ENCODE peak calls at places on chromosomes 11 and 22, in five cellular contexts. One of them, this sample, is unnamed.

GRCh38 chr11:115112779-115113178 is 391.4 kb downstream of the CADM1 start:
- DNase-seq in nucleus accumbens: no peak
- DNase-seq in A549: no peak
- DNase-seq in SHP77: no peak
- DNase-seq in stimulated activated CD8-positive, alpha-beta memory T cell treated with anti-CD3 and anti-CD28 coated beads, Interleukin-7, amount 100 ng/mL, for 1 hour: no peak
- DNase-seq in this sample: no peak

GRCh38 chr11:75280227-75280671 is 39.7 kb downstream of the TPBGL start:
- DNase-seq in nucleus accumbens: peak; percentile 44
- DNase-seq in stimulated activated CD8-positive, alpha-beta memory T cell treated with anti-CD3 and anti-CD28 coated beads, Interleukin-7, amount 100 ng/mL, for 1 hour: peak; percentile 57
- DNase-seq in A549: peak; percentile 79
- DNase-seq in SHP77: peak; percentile 80
- DNase-seq in this sample: peak; percentile 84

GRCh38 chr11:1157645-1158591 is at the start of gene MUC5AC:
- DNase-seq in stimulated activated CD8-positive, alpha-beta memory T cell treated with anti-CD3 and anti-CD28 coated beads, Interleukin-7, amount 100 ng/mL, for 1 hour: no peak
- DNase-seq in SHP77: peak; percentile 7
- DNase-seq in nucleus accumbens: no peak
- DNase-seq in A549: peak; percentile 51
- DNase-seq in this sample: no peak

GRCh38 chr22:30234786-30235470 is 11.6 kb downstream of the LIF start:
- DNase-seq in SHP77: no peak
- DNase-seq in nucleus accumbens: no peak
- DNase-seq in stimulated activated CD8-positive, alpha-beta memory T cell treated with anti-CD3 and anti-CD28 coated beads, Interleukin-7, amount 100 ng/mL, for 1 hour: no peak
- DNase-seq in A549: no peak
- DNase-seq in this sample: no peak

GRCh38 chr11:111913997-111914396 is 1.5 kb downstream of the HSPB2 start:
- DNase-seq in A549: no peak
- DNase-seq in nucleus accumbens: peak; percentile 27
- DNase-seq in stimulated activated CD8-positive, alpha-beta memory T cell treated with anti-CD3 and anti-CD28 coated beads, Interleukin-7, amount 100 ng/mL, for 1 hour: no peak
- DNase-seq in SHP77: no peak
- DNase-seq in this sample: peak; percentile 37

GRCh38 chr22:20316217-20316843 is 3.5 kb downstream of the DGCR6L start:
- DNase-seq in stimulated activated CD8-positive, alpha-beta memory T cell treated with anti-CD3 and anti-CD28 coated beads, Interleukin-7, amount 100 ng/mL, for 1 hour: no peak
- DNase-seq in A549: no peak
- DNase-seq in nucleus accumbens: no peak
- DNase-seq in SHP77: no peak
- DNase-seq in this sample: no peak

GRCh38 chr22:49657275-49657973 is 170.2 kb downstream of the BRD1 start:
- DNase-seq in stimulated activated CD8-positive, alpha-beta memory T cell treated with anti-CD3 and anti-CD28 coated beads, Interleukin-7, amount 100 ng/mL, for 1 hour: peak; percentile 46
- DNase-seq in A549: no peak
- DNase-seq in SHP77: peak; percentile 97
- DNase-seq in nucleus accumbens: no peak
- DNase-seq in this sample: no peak

GRCh38 chr22:46967445-46968358 is 205.3 kb downstream of the TBC1D22A start:
- DNase-seq in stimulated activated CD8-positive, alpha-beta memory T cell treated with anti-CD3 and anti-CD28 coated beads, Interleukin-7, amount 100 ng/mL, for 1 hour: no peak
- DNase-seq in nucleus accumbens: no peak
- DNase-seq in A549: no peak
- DNase-seq in SHP77: no peak
- DNase-seq in this sample: no peak

GRCh38 chr11:63682045-63682915 is 980 bp downstream of the RTN3 start:
- DNase-seq in SHP77: no peak
- DNase-seq in A549: peak; percentile 11
- DNase-seq in nucleus accumbens: peak; percentile 39
- DNase-seq in stimulated activated CD8-positive, alpha-beta memory T cell treated with anti-CD3 and anti-CD28 coated beads, Interleukin-7, amount 100 ng/mL, for 1 hour: no peak
- DNase-seq in this sample: no peak

GRCh38 chr22:47282366-47282765 is 519.9 kb downstream of the TBC1D22A start:
- DNase-seq in A549: no peak
- DNase-seq in stimulated activated CD8-positive, alpha-beta memory T cell treated with anti-CD3 and anti-CD28 coated beads, Interleukin-7, amount 100 ng/mL, for 1 hour: no peak
- DNase-seq in nucleus accumbens: no peak
- DNase-seq in SHP77: no peak
- DNase-seq in this sample: no peak

GRCh38 chr22:38097557-38098409 is 12.7 kb downstream of the BAIAP2L2 start:
- DNase-seq in stimulated activated CD8-positive, alpha-beta memory T cell treated with anti-CD3 and anti-CD28 coated beads, Interleukin-7, amount 100 ng/mL, for 1 hour: no peak
- DNase-seq in nucleus accumbens: no peak
- DNase-seq in SHP77: no peak
- DNase-seq in A549: no peak
- DNase-seq in this sample: no peak

GRCh38 chr22:20205964-20206708 is 55.3 kb upstream of the CCDC188 start:
- DNase-seq in nucleus accumbens: no peak
- DNase-seq in SHP77: peak; percentile 41
- DNase-seq in A549: peak; percentile 75
- DNase-seq in stimulated activated CD8-positive, alpha-beta memory T cell treated with anti-CD3 and anti-CD28 coated beads, Interleukin-7, amount 100 ng/mL, for 1 hour: peak; percentile 33
- DNase-seq in this sample: no peak

GRCh38 chr11:14190992-14191773 is 167.8 kb downstream of the RRAS2 start:
- DNase-seq in SHP77: no peak
- DNase-seq in stimulated activated CD8-positive, alpha-beta memory T cell treated with anti-CD3 and anti-CD28 coated beads, Interleukin-7, amount 100 ng/mL, for 1 hour: no peak
- DNase-seq in A549: no peak
- DNase-seq in nucleus accumbens: no peak
- DNase-seq in this sample: no peak

GRCh38 chr11:125082611-125083311 is 19.7 kb downstream of the SLC37A2 start:
- DNase-seq in SHP77: no peak
- DNase-seq in nucleus accumbens: no peak
- DNase-seq in stimulated activated CD8-positive, alpha-beta memory T cell treated with anti-CD3 and anti-CD28 coated beads, Interleukin-7, amount 100 ng/mL, for 1 hour: no peak
- DNase-seq in A549: no peak
- DNase-seq in this sample: no peak

GRCh38 chr11:27347949-27348879 is 14.8 kb downstream of the CCDC34 start:
- DNase-seq in A549: peak; percentile 61
- DNase-seq in stimulated activated CD8-positive, alpha-beta memory T cell treated with anti-CD3 and anti-CD28 coated beads, Interleukin-7, amount 100 ng/mL, for 1 hour: no peak
- DNase-seq in SHP77: peak; percentile 33
- DNase-seq in nucleus accumbens: no peak
- DNase-seq in this sample: no peak

GRCh38 chr11:55652560-55652959 is 4.4 kb downstream of the OR4S2 start:
- DNase-seq in SHP77: no peak
- DNase-seq in stimulated activated CD8-positive, alpha-beta memory T cell treated with anti-CD3 and anti-CD28 coated beads, Interleukin-7, amount 100 ng/mL, for 1 hour: no peak
- DNase-seq in A549: no peak
- DNase-seq in nucleus accumbens: no peak
- DNase-seq in this sample: no peak

GRCh38 chr11:12460441-12460840 is 83.1 kb downstream of the PARVA start:
- DNase-seq in nucleus accumbens: no peak
- DNase-seq in A549: no peak
- DNase-seq in stimulated activated CD8-positive, alpha-beta memory T cell treated with anti-CD3 and anti-CD28 coated beads, Interleukin-7, amount 100 ng/mL, for 1 hour: no peak
- DNase-seq in SHP77: no peak
- DNase-seq in this sample: no peak

GRCh38 chr11:19935507-19935906 is 222.9 kb downstream of the NAV2 start:
- DNase-seq in A549: peak; percentile 31
- DNase-seq in SHP77: no peak
- DNase-seq in nucleus accumbens: no peak
- DNase-seq in stimulated activated CD8-positive, alpha-beta memory T cell treated with anti-CD3 and anti-CD28 coated beads, Interleukin-7, amount 100 ng/mL, for 1 hour: no peak
- DNase-seq in this sample: no peak

GRCh38 chr11:71548716-71549151 is 514 bp downstream of the KRTAP5-9 start:
- DNase-seq in SHP77: no peak
- DNase-seq in nucleus accumbens: no peak
- DNase-seq in stimulated activated CD8-positive, alpha-beta memory T cell treated with anti-CD3 and anti-CD28 coated beads, Interleukin-7, amount 100 ng/mL, for 1 hour: no peak
- DNase-seq in A549: no peak
- DNase-seq in this sample: no peak

GRCh38 chr22:48945621-48946458 is 881.8 kb downstream of the BRD1 start:
- DNase-seq in SHP77: no peak
- DNase-seq in nucleus accumbens: no peak
- DNase-seq in A549: no peak
- DNase-seq in stimulated activated CD8-positive, alpha-beta memory T cell treated with anti-CD3 and anti-CD28 coated beads, Interleukin-7, amount 100 ng/mL, for 1 hour: no peak
- DNase-seq in this sample: no peak

GRCh38 chr22:30742291-30743256 is 47.9 kb downstream of the OSBP2 start:
- DNase-seq in A549: no peak
- DNase-seq in SHP77: no peak
- DNase-seq in nucleus accumbens: no peak
- DNase-seq in stimulated activated CD8-positive, alpha-beta memory T cell treated with anti-CD3 and anti-CD28 coated beads, Interleukin-7, amount 100 ng/mL, for 1 hour: no peak
- DNase-seq in this sample: no peak

GRCh38 chr11:112364962-112365481 is 104.4 kb upstream of the PLET1 start:
- DNase-seq in nucleus accumbens: no peak
- DNase-seq in SHP77: peak; percentile 18
- DNase-seq in stimulated activated CD8-positive, alpha-beta memory T cell treated with anti-CD3 and anti-CD28 coated beads, Interleukin-7, amount 100 ng/mL, for 1 hour: no peak
- DNase-seq in A549: peak; percentile 51
- DNase-seq in this sample: no peak

GRCh38 chr11:2524446-2525165 is 79.8 kb downstream of the KCNQ1 start:
- DNase-seq in A549: no peak
- DNase-seq in stimulated activated CD8-positive, alpha-beta memory T cell treated with anti-CD3 and anti-CD28 coated beads, Interleukin-7, amount 100 ng/mL, for 1 hour: no peak
- DNase-seq in nucleus accumbens: no peak
- DNase-seq in SHP77: no peak
- DNase-seq in this sample: no peak

GRCh38 chr11:115787302-115787701 is 283.1 kb upstream of the CADM1 start:
- DNase-seq in SHP77: no peak
- DNase-seq in A549: no peak
- DNase-seq in nucleus accumbens: no peak
- DNase-seq in stimulated activated CD8-positive, alpha-beta memory T cell treated with anti-CD3 and anti-CD28 coated beads, Interleukin-7, amount 100 ng/mL, for 1 hour: no peak
- DNase-seq in this sample: no peak